ENCODE peak calls at places on chromosomes 3 and 15, in seven cellular contexts. One of them, this sample, is unnamed.

GRCh38 chr3:109339714-109340648 is 2.6 kb upstream of the DPPA4 start:
- DNase-seq in astrocyte of the cerebellum: no peak
- DNase-seq in esophagus muscularis mucosa: no peak
- DNase-seq in stimulated activated CD4-positive, alpha-beta T cell treated with anti-CD3 and anti-CD28 coated beads, Interleukin-15, amount 100 ng/mL, for 1 hour: no peak
- DNase-seq in CD4-positive, alpha-beta memory T cell: no peak
- DNase-seq in GM03348: no peak
- DNase-seq in fibroblast of mammary gland: no peak
- DNase-seq in this sample: no peak

GRCh38 chr3:50352762-50353161 is 2.1 kb downstream of the CYB561D2 start:
- DNase-seq in stimulated activated CD4-positive, alpha-beta T cell treated with anti-CD3 and anti-CD28 coated beads, Interleukin-15, amount 100 ng/mL, for 1 hour: no peak
- DNase-seq in astrocyte of the cerebellum: no peak
- DNase-seq in CD4-positive, alpha-beta memory T cell: no peak
- DNase-seq in fibroblast of mammary gland: peak; percentile 43
- DNase-seq in GM03348: no peak
- DNase-seq in esophagus muscularis mucosa: no peak
- DNase-seq in this sample: no peak

GRCh38 chr15:101502572-101503295 is 13.2 kb upstream of the PCSK6 start:
- DNase-seq in stimulated activated CD4-positive, alpha-beta T cell treated with anti-CD3 and anti-CD28 coated beads, Interleukin-15, amount 100 ng/mL, for 1 hour: no peak
- DNase-seq in fibroblast of mammary gland: no peak
- DNase-seq in esophagus muscularis mucosa: peak; percentile 66
- DNase-seq in GM03348: no peak
- DNase-seq in astrocyte of the cerebellum: no peak
- DNase-seq in CD4-positive, alpha-beta memory T cell: no peak
- DNase-seq in this sample: no peak

GRCh38 chr15:35038655-35039534 is 46.2 kb downstream of the NANOGP8 start:
- DNase-seq in esophagus muscularis mucosa: no peak
- DNase-seq in astrocyte of the cerebellum: no peak
- DNase-seq in GM03348: peak; percentile 41
- DNase-seq in CD4-positive, alpha-beta memory T cell: no peak
- DNase-seq in fibroblast of mammary gland: no peak
- DNase-seq in stimulated activated CD4-positive, alpha-beta T cell treated with anti-CD3 and anti-CD28 coated beads, Interleukin-15, amount 100 ng/mL, for 1 hour: no peak
- DNase-seq in this sample: no peak

GRCh38 chr3:188796122-188796631 is 375.6 kb upstream of the TPRG1 start:
- DNase-seq in stimulated activated CD4-positive, alpha-beta T cell treated with anti-CD3 and anti-CD28 coated beads, Interleukin-15, amount 100 ng/mL, for 1 hour: no peak
- DNase-seq in fibroblast of mammary gland: peak; percentile 98
- DNase-seq in esophagus muscularis mucosa: no peak
- DNase-seq in GM03348: peak; percentile 76
- DNase-seq in CD4-positive, alpha-beta memory T cell: no peak
- DNase-seq in astrocyte of the cerebellum: peak; percentile 86
- DNase-seq in this sample: peak; percentile 31

GRCh38 chr3:487580-487979 is 291.0 kb downstream of the CHL1 start:
- DNase-seq in stimulated activated CD4-positive, alpha-beta T cell treated with anti-CD3 and anti-CD28 coated beads, Interleukin-15, amount 100 ng/mL, for 1 hour: no peak
- DNase-seq in fibroblast of mammary gland: peak; percentile 24
- DNase-seq in CD4-positive, alpha-beta memory T cell: no peak
- DNase-seq in esophagus muscularis mucosa: no peak
- DNase-seq in astrocyte of the cerebellum: no peak
- DNase-seq in GM03348: no peak
- DNase-seq in this sample: no peak

GRCh38 chr15:49458145-49458544 is 35.1 kb downstream of the FGF7 start:
- DNase-seq in astrocyte of the cerebellum: no peak
- DNase-seq in stimulated activated CD4-positive, alpha-beta T cell treated with anti-CD3 and anti-CD28 coated beads, Interleukin-15, amount 100 ng/mL, for 1 hour: no peak
- DNase-seq in esophagus muscularis mucosa: no peak
- DNase-seq in GM03348: no peak
- DNase-seq in fibroblast of mammary gland: peak; percentile 81
- DNase-seq in CD4-positive, alpha-beta memory T cell: no peak
- DNase-seq in this sample: no peak

GRCh38 chr3:116384717-116385116 is 60.6 kb downstream of the LSAMP start:
- DNase-seq in CD4-positive, alpha-beta memory T cell: no peak
- DNase-seq in esophagus muscularis mucosa: no peak
- DNase-seq in astrocyte of the cerebellum: no peak
- DNase-seq in fibroblast of mammary gland: no peak
- DNase-seq in stimulated activated CD4-positive, alpha-beta T cell treated with anti-CD3 and anti-CD28 coated beads, Interleukin-15, amount 100 ng/mL, for 1 hour: no peak
- DNase-seq in GM03348: no peak
- DNase-seq in this sample: no peak

GRCh38 chr3:74531491-74531890 is 83.0 kb downstream of the CNTN3 start:
- DNase-seq in fibroblast of mammary gland: peak; percentile 76
- DNase-seq in stimulated activated CD4-positive, alpha-beta T cell treated with anti-CD3 and anti-CD28 coated beads, Interleukin-15, amount 100 ng/mL, for 1 hour: no peak
- DNase-seq in GM03348: peak; percentile 16
- DNase-seq in CD4-positive, alpha-beta memory T cell: no peak
- DNase-seq in astrocyte of the cerebellum: no peak
- DNase-seq in esophagus muscularis mucosa: no peak
- DNase-seq in this sample: no peak

GRCh38 chr15:58566029-58566428 is 134.2 kb downstream of the LIPC start:
- DNase-seq in fibroblast of mammary gland: no peak
- DNase-seq in astrocyte of the cerebellum: no peak
- DNase-seq in stimulated activated CD4-positive, alpha-beta T cell treated with anti-CD3 and anti-CD28 coated beads, Interleukin-15, amount 100 ng/mL, for 1 hour: no peak
- DNase-seq in esophagus muscularis mucosa: peak; percentile 17
- DNase-seq in CD4-positive, alpha-beta memory T cell: no peak
- DNase-seq in GM03348: no peak
- DNase-seq in this sample: no peak

GRCh38 chr15:31402511-31403056 is 75.9 kb downstream of the KLF13 start:
- DNase-seq in stimulated activated CD4-positive, alpha-beta T cell treated with anti-CD3 and anti-CD28 coated beads, Interleukin-15, amount 100 ng/mL, for 1 hour: no peak
- DNase-seq in astrocyte of the cerebellum: no peak
- DNase-seq in fibroblast of mammary gland: peak; percentile 94
- DNase-seq in CD4-positive, alpha-beta memory T cell: no peak
- DNase-seq in esophagus muscularis mucosa: no peak
- DNase-seq in GM03348: no peak
- DNase-seq in this sample: no peak

GRCh38 chr3:161274691-161275298 is 53.7 kb downstream of the NMD3 start:
- DNase-seq in GM03348: peak; percentile 50
- DNase-seq in astrocyte of the cerebellum: no peak
- DNase-seq in CD4-positive, alpha-beta memory T cell: peak; percentile 41
- DNase-seq in fibroblast of mammary gland: peak; percentile 65
- DNase-seq in stimulated activated CD4-positive, alpha-beta T cell treated with anti-CD3 and anti-CD28 coated beads, Interleukin-15, amount 100 ng/mL, for 1 hour: no peak
- DNase-seq in esophagus muscularis mucosa: no peak
- DNase-seq in this sample: peak; percentile 26

GRCh38 chr15:28935316-28935715 is 49.5 kb downstream of the APBA2 start:
- DNase-seq in GM03348: no peak
- DNase-seq in fibroblast of mammary gland: no peak
- DNase-seq in stimulated activated CD4-positive, alpha-beta T cell treated with anti-CD3 and anti-CD28 coated beads, Interleukin-15, amount 100 ng/mL, for 1 hour: peak; percentile 18
- DNase-seq in esophagus muscularis mucosa: no peak
- DNase-seq in astrocyte of the cerebellum: no peak
- DNase-seq in CD4-positive, alpha-beta memory T cell: no peak
- DNase-seq in this sample: no peak

GRCh38 chr15:52698514-52698913 is 19.3 kb upstream of the ATOSA start:
- DNase-seq in stimulated activated CD4-positive, alpha-beta T cell treated with anti-CD3 and anti-CD28 coated beads, Interleukin-15, amount 100 ng/mL, for 1 hour: no peak
- DNase-seq in esophagus muscularis mucosa: no peak
- DNase-seq in fibroblast of mammary gland: no peak
- DNase-seq in CD4-positive, alpha-beta memory T cell: no peak
- DNase-seq in GM03348: no peak
- DNase-seq in astrocyte of the cerebellum: no peak
- DNase-seq in this sample: no peak

This sample was measured in stimulated activated naive B cell treated with anti-CD40 and anti-IgM and Interleukin-4, amounts not matched to agents 10 μg/mL and 1 μg/mL and 100 μg/mL, for 72 hours.